ENCODE peak calls at places on chromosome 20, in four cellular contexts. L is neuronal stem cell, X is Panc1, I is thoracic aorta. D is an unnamed sample.

GRCh38 chr20:50690979-50691584 is at the start of gene RIPOR3:
- DNase-seq in L (peak; percentile 17), X (no peak), I (no peak), D (peak; percentile 79)

GRCh38 chr20:34037121-34037520 is 43.4 kb downstream of the RALY start:
- DNase-seq in L (no peak), X (no peak), I (no peak), D (no peak)

GRCh38 chr20:58870293-58871014 is 17.9 kb downstream of the GNAS start:
- DNase-seq in L (peak; percentile 74), X (peak; percentile 43), I (no peak), D (peak; percentile 84)

GRCh38 chr20:46348972-46349741 is 40.9 kb upstream of the CDH22 start:
- DNase-seq in L (peak; percentile 72), X (no peak), I (no peak), D (peak; percentile 94)

GRCh38 chr20:17617868-17618672 is 48.2 kb downstream of the DSTN start:
- DNase-seq in L (no peak), X (no peak), I (no peak), D (no peak)

GRCh38 chr20:46546936-46547335 is 3.5 kb downstream of the OCSTAMP start:
- DNase-seq in L (no peak), X (no peak), I (no peak), D (no peak)

GRCh38 chr20:53975761-53976160 is 94.6 kb downstream of the BCAS1 start:
- DNase-seq in L (no peak), X (no peak), I (no peak), D (no peak)

GRCh38 chr20:24066075-24066700 is 77.6 kb upstream of the GGTLC1 start:
- DNase-seq in L (no peak), X (no peak), I (no peak), D (no peak)

GRCh38 chr20:47352332-47353223 is 3.9 kb downstream of the ZMYND8 start:
- DNase-seq in L (no peak), X (no peak), I (no peak), D (no peak)

GRCh38 chr20:50273601-50274491 is 83.2 kb downstream of the CEBPB start:
- DNase-seq in L (no peak), X (no peak), I (no peak), D (no peak)

GRCh38 chr20:1861347-1861987 is 33.7 kb upstream of the SIRPA start:
- DNase-seq in L (no peak), X (no peak), I (no peak), D (no peak)

GRCh38 chr20:52410182-52410647 is 218.6 kb upstream of the ZFP64 start:
- DNase-seq in L (no peak), X (no peak), I (no peak), D (no peak)

GRCh38 chr20:10090588-10091166 is 55.9 kb downstream of the ANKEF1 start:
- DNase-seq in L (peak; percentile 27), X (peak; percentile 48), I (no peak), D (peak; percentile 7)

GRCh38 chr20:59778615-59779200 is 154.7 kb downstream of the SYCP2 start:
- DNase-seq in L (no peak), X (no peak), I (no peak), D (peak; percentile 17)

GRCh38 chr20:61416546-61416945 is 164.5 kb downstream of the CDH4 start:
- DNase-seq in L (no peak), X (no peak), I (no peak), D (no peak)

GRCh38 chr20:991850-992249 is 10.3 kb downstream of the RSPO4 start:
- DNase-seq in L (no peak), X (no peak), I (no peak), D (peak; percentile 70)

GRCh38 chr20:24118781-24119175 is 130.2 kb upstream of the GGTLC1 start:
- DNase-seq in L (no peak), X (no peak), I (no peak), D (no peak)

GRCh38 chr20:15991279-15991678 is 582.0 kb downstream of the KIF16B start:
- DNase-seq in L (no peak), X (no peak), I (no peak), D (no peak)

GRCh38 chr20:51639206-51639832 is 96.8 kb upstream of the NFATC2 start:
- DNase-seq in L (peak; percentile 69), X (no peak), I (no peak), D (peak; percentile 66)

GRCh38 chr20:23631981-23632710 is 5.6 kb downstream of the CST3 start:
- DNase-seq in L (no peak), X (no peak), I (no peak), D (no peak)

DNA sequence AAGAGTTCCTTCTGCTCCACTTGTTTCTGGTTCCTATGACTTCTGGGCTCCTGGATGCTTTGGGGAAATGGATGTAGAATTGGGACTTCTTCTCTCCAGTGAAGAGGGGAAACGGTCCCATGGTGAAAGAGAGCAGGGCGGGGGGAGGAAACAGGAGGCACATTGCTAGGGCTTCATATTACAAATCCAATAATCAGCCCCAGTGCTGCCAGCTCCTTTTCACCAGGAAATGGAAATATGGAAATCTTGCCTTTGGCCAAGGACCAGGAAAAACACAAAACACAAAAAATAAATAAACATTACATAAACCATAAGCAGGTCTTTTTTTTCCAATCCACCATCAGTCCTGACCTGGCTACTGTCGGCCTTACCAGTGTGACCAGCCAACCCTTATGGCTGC is 1.8 kb downstream of the PI3 start:
- DNase-seq in L (no peak), X (no peak), I (no peak), D (no peak)
- H3K4me3 ChIP-seq in L (no peak overlapping the region), X (no peak overlapping the region), I (no peak overlapping the region), D (no peak overlapping the region)

DNA sequence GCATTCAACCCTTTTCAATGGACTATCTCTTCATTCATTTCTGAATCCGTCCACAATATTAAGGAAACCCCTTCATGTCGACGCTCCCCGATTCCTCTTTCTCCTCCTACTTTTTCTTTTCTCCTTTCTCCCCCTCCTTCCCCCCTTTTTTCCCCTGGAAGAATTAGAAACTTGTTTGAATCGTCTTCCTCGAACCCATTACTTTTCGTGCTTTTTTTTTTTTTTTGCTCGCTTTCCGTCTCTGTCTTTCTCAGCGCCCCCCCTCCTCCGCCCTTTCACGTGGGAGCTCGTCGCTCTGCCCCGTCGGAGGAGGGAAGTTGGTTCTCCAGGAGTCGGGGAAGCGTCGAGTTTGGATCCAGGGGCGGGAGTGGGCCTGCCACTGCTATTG is 2.3 kb upstream of the NKX2-2 start:
- DNase-seq in L (no peak), X (no peak), I (no peak), D (no peak)
- H3K27me3 ChIP-seq in L (peaks cover 98% of the 10 kb centered on the region), X (peaks cover 17% of the 10 kb centered on the region), I (peaks cover 3% of the 10 kb centered on the region), D (peaks cover 92% of the 10 kb centered on the region)

GRCh38 chr20:41366546-41367392 is at the start of gene EMILIN3:
- DNase-seq in L (peak; percentile 62), X (no peak), I (no peak), D (peak; percentile 95)
- H3K4me3 ChIP-seq in L (peak within 1 kb of the TSS; percentile 84), X (peak within 1 kb of the TSS; percentile 1), I (peak within 1 kb of the TSS; percentile 65), D (peak within 1 kb of the TSS; percentile 50)

DNA sequence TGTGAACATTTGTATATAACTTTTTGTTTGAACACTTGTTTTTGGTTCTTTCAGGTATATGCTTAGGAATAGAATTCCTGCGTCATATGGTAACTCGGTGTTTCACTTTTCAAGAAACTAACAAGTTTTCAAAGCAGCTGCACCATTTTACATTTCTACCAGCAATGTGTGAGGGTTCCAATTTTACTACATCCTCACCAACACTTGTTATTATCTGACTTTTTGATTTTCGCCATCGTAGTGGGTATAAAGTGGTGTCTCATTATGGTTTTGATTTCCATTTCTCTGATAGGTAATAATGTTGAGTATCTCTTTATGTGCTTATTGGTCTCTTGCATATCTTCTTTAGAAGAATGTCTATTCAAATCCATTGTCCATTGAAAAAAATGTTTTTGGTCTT is 39.6 kb upstream of the MROH8 start:
- DNase-seq in L (no peak), X (no peak), I (no peak), D (no peak)
- H3K27me3 ChIP-seq in L (no peaks in the 10 kb centered on the region), X (no peaks in the 10 kb centered on the region), I (no peaks in the 10 kb centered on the region), D (no peaks in the 10 kb centered on the region)

GRCh38 chr20:35291654-35292503 is at the start of gene FAM83C:
- DNase-seq in L (no peak), X (no peak), I (no peak), D (peak; percentile 69)
- H3K4me3 ChIP-seq in L (no peak within 1 kb of the TSS), X (no peak within 1 kb of the TSS), I (no peak within 1 kb of the TSS), D (no peak within 1 kb of the TSS)

GRCh38 chr20:3876676-3877075 is 12.5 kb upstream of the PANK2 start:
- DNase-seq in L (no peak), X (no peak), I (no peak), D (no peak)

GRCh38 chr20:3871549-3872265 is 17.5 kb upstream of the PANK2 start:
- DNase-seq in L (no peak), X (no peak), I (no peak), D (no peak)

GRCh38 chr20:3873507-3873906 is 15.7 kb upstream of the PANK2 start:
- DNase-seq in L (no peak), X (no peak), I (no peak), D (no peak)

GRCh38 chr20:3874194-3874824 is 14.9 kb upstream of the PANK2 start:
- DNase-seq in L (no peak), X (no peak), I (no peak), D (no peak)

DNA sequence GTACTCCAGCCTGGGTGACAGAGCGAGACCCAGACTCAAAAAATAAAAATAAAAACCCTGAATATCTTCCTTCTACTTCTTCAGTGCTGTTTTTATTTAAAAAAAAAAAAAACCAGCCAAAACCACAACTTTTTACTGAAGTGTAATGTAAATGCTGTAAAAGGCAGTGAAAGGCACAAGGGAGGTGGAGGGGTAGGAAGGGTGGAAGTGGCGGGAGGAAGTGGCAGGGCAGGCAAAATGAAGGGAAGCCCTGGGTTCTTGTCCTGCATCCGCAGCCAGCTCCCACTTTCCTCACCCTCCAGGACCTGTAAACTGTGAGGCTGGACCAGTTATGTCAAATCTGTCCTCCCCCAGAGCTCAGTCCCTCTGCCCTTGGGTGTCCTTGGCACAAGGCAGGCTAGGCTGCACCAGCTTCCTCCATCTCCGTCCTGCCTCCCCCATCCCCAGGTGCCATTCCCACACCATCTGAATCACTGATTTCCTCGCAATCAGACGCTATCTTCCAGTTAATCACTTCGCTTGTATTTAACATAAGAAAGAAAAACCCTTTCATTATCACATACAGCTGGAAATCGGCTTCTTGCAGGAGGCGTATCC is 13.7 kb upstream of the PANK2 start:
- DNase-seq in L (no peak), X (no peak), I (no peak), D (no peak)
- H3K27me3 ChIP-seq in L (no peaks in the 10 kb centered on the region), X (no peaks in the 10 kb centered on the region), I (no peaks in the 10 kb centered on the region), D (no peaks in the 10 kb centered on the region)

GRCh38 chr20:62652051-62652893 is 10.0 kb downstream of the SLCO4A1 start:
- DNase-seq in L (no peak), X (peak; percentile 87), I (peak; percentile 85), D (peak; percentile 90)

GRCh38 chr20:62651285-62652021 is 9.2 kb downstream of the SLCO4A1 start:
- DNase-seq in L (no peak), X (no peak), I (no peak), D (no peak)

GRCh38 chr20:62649140-62649539 is 6.8 kb downstream of the SLCO4A1 start:
- DNase-seq in L (no peak), X (no peak), I (no peak), D (no peak)

GRCh38 chr20:62652894-62653305 is 10.6 kb downstream of the SLCO4A1 start:
- DNase-seq in L (no peak), X (no peak), I (no peak), D (no peak)

GRCh38 chr20:62650551-62651284 is 8.4 kb downstream of the SLCO4A1 start:
- DNase-seq in L (no peak), X (no peak), I (no peak), D (no peak)
- H3K4me3 ChIP-seq in L (no peak overlapping the region), X (no peak overlapping the region), I (no peak overlapping the region), D (no peak overlapping the region)

GRCh38 chr20:63911171-63911570 is 16.2 kb downstream of the DNAJC5 start:
- DNase-seq in L (no peak), X (no peak), I (no peak), D (peak; percentile 55)
- H3K27me3 ChIP-seq in L (no peaks in the 10 kb centered on the region), X (no peaks in the 10 kb centered on the region), I (no peaks in the 10 kb centered on the region), D (no peaks in the 10 kb centered on the region)

GRCh38 chr20:56005389-56005715 is at the start of gene CBLN4:
- DNase-seq in L (no peak), X (no peak), I (no peak), D (peak; percentile 20)
- H3K4me3 ChIP-seq in L (peak within 1 kb of the TSS; percentile 79), X (no peak within 1 kb of the TSS), I (no peak within 1 kb of the TSS), D (no peak within 1 kb of the TSS)